ENCODE peak calls at places on chromosomes 11 and 22, in ten cellular contexts. One of them, this sample, is unnamed.
A peak's percentile ranks its signal among the peaks of the same experiment; 100 is the strongest.

GRCh38 chr11:57641011-57641410 is 8.7 kb downstream of the YPEL4 start:
- DNase-seq in amygdala: no peak
- DNase-seq in T-cell: no peak
- DNase-seq in lung microvascular endothelial cell: no peak
- DNase-seq in stimulated activated CD4-positive, alpha-beta T cell treated with anti-CD3 and anti-CD28 coated beads, Interleukin-12 subunit alpha, Interleukin-12 subunit beta, amount 100 ng/mL, for 48 hours: no peak
- DNase-seq in midbrain: no peak
- DNase-seq in non-pigmented ciliary epithelial cell: no peak
- DNase-seq in hypothalamus: no peak
- DNase-seq in LoVo: no peak
- DNase-seq in NCI-H69: peak; percentile 26
- DNase-seq in this sample: no peak

GRCh38 chr11:69813839-69814238 is 5.4 kb downstream of the FGF3 start:
- DNase-seq in LoVo: no peak
- DNase-seq in lung microvascular endothelial cell: no peak
- DNase-seq in T-cell: no peak
- DNase-seq in NCI-H69: no peak
- DNase-seq in stimulated activated CD4-positive, alpha-beta T cell treated with anti-CD3 and anti-CD28 coated beads, Interleukin-12 subunit alpha, Interleukin-12 subunit beta, amount 100 ng/mL, for 48 hours: no peak
- DNase-seq in hypothalamus: no peak
- DNase-seq in midbrain: no peak
- DNase-seq in non-pigmented ciliary epithelial cell: no peak
- DNase-seq in amygdala: no peak
- DNase-seq in this sample: no peak

GRCh38 chr11:82892611-82893169 is 7.5 kb downstream of the PRCP start:
- DNase-seq in hypothalamus: no peak
- DNase-seq in NCI-H69: no peak
- DNase-seq in stimulated activated CD4-positive, alpha-beta T cell treated with anti-CD3 and anti-CD28 coated beads, Interleukin-12 subunit alpha, Interleukin-12 subunit beta, amount 100 ng/mL, for 48 hours: no peak
- DNase-seq in midbrain: no peak
- DNase-seq in T-cell: no peak
- DNase-seq in LoVo: no peak
- DNase-seq in amygdala: no peak
- DNase-seq in lung microvascular endothelial cell: no peak
- DNase-seq in non-pigmented ciliary epithelial cell: no peak
- DNase-seq in this sample: no peak

GRCh38 chr11:35541621-35542375 is 16.4 kb upstream of the PAMR1 start:
- DNase-seq in hypothalamus: no peak
- DNase-seq in lung microvascular endothelial cell: no peak
- DNase-seq in midbrain: no peak
- DNase-seq in amygdala: no peak
- DNase-seq in stimulated activated CD4-positive, alpha-beta T cell treated with anti-CD3 and anti-CD28 coated beads, Interleukin-12 subunit alpha, Interleukin-12 subunit beta, amount 100 ng/mL, for 48 hours: no peak
- DNase-seq in NCI-H69: no peak
- DNase-seq in LoVo: no peak
- DNase-seq in T-cell: no peak
- DNase-seq in non-pigmented ciliary epithelial cell: peak; percentile 80
- DNase-seq in this sample: peak; percentile 62

GRCh38 chr11:76806608-76807205 is 23.6 kb downstream of the TSKU start:
- DNase-seq in lung microvascular endothelial cell: no peak
- DNase-seq in amygdala: no peak
- DNase-seq in midbrain: no peak
- DNase-seq in T-cell: no peak
- DNase-seq in hypothalamus: no peak
- DNase-seq in stimulated activated CD4-positive, alpha-beta T cell treated with anti-CD3 and anti-CD28 coated beads, Interleukin-12 subunit alpha, Interleukin-12 subunit beta, amount 100 ng/mL, for 48 hours: no peak
- DNase-seq in non-pigmented ciliary epithelial cell: no peak
- DNase-seq in LoVo: no peak
- DNase-seq in NCI-H69: no peak
- DNase-seq in this sample: no peak

GRCh38 chr22:35930933-35931332 is 97.7 kb downstream of the RBFOX2 start:
- DNase-seq in hypothalamus: no peak
- DNase-seq in midbrain: peak; percentile 73
- DNase-seq in T-cell: no peak
- DNase-seq in LoVo: peak; percentile 7
- DNase-seq in non-pigmented ciliary epithelial cell: no peak
- DNase-seq in amygdala: no peak
- DNase-seq in stimulated activated CD4-positive, alpha-beta T cell treated with anti-CD3 and anti-CD28 coated beads, Interleukin-12 subunit alpha, Interleukin-12 subunit beta, amount 100 ng/mL, for 48 hours: no peak
- DNase-seq in lung microvascular endothelial cell: peak; percentile 91
- DNase-seq in NCI-H69: peak; percentile 80
- DNase-seq in this sample: peak; percentile 36

GRCh38 chr22:42695294-42695693 is 25.4 kb downstream of the A4GALT start:
- DNase-seq in lung microvascular endothelial cell: no peak
- DNase-seq in stimulated activated CD4-positive, alpha-beta T cell treated with anti-CD3 and anti-CD28 coated beads, Interleukin-12 subunit alpha, Interleukin-12 subunit beta, amount 100 ng/mL, for 48 hours: no peak
- DNase-seq in non-pigmented ciliary epithelial cell: no peak
- DNase-seq in NCI-H69: no peak
- DNase-seq in T-cell: no peak
- DNase-seq in LoVo: no peak
- DNase-seq in midbrain: peak; percentile 38
- DNase-seq in amygdala: peak; percentile 23
- DNase-seq in hypothalamus: no peak
- DNase-seq in this sample: no peak

GRCh38 chr11:19935507-19935906 is 222.9 kb downstream of the NAV2 start:
- DNase-seq in hypothalamus: no peak
- DNase-seq in lung microvascular endothelial cell: peak; percentile 25
- DNase-seq in midbrain: no peak
- DNase-seq in non-pigmented ciliary epithelial cell: no peak
- DNase-seq in NCI-H69: no peak
- DNase-seq in amygdala: no peak
- DNase-seq in LoVo: peak; percentile 2
- DNase-seq in T-cell: no peak
- DNase-seq in stimulated activated CD4-positive, alpha-beta T cell treated with anti-CD3 and anti-CD28 coated beads, Interleukin-12 subunit alpha, Interleukin-12 subunit beta, amount 100 ng/mL, for 48 hours: no peak
- DNase-seq in this sample: peak; percentile 47

This sample was measured in skeletal muscle cell.